ENCODE peak calls at places on chromosomes 3 and 15, in nine cellular contexts. S is body of pancreas, N is cardiac muscle cell, C is coronary artery, H is transverse colon, W is fibroblast of pulmonary artery, X is uterus, Z is HFF-Myc, I is GM06990. D is an unnamed sample.

GRCh38 chr3:186705882-186706780 is 11.0 kb upstream of the KNG1 start:
- DNase-seq in S (no peak), N (no peak), C (no peak), H (no peak), W (no peak), X (no peak), Z (no peak), I (no peak), D (no peak)

GRCh38 chr3:165206454-165207266 is 10.5 kb upstream of the SLITRK3 start:
- DNase-seq in S (peak; percentile 80), N (peak; percentile 84), C (peak; percentile 77), H (peak; percentile 69), W (peak; percentile 80), X (peak; percentile 84), Z (peak; percentile 31), I (peak; percentile 47), D (peak; percentile 31)

GRCh38 chr3:153970735-153971347 is 150.3 kb upstream of the ARHGEF26 start:
- DNase-seq in S (no peak), N (no peak), C (no peak), H (no peak), W (peak; percentile 73), X (no peak), Z (no peak), I (no peak), D (no peak)

GRCh38 chr3:157807286-157807685 is 298.9 kb downstream of the SHOX2 start:
- DNase-seq in S (no peak), N (no peak), C (no peak), H (no peak), W (no peak), X (no peak), Z (no peak), I (no peak), D (no peak)

GRCh38 chr15:45441686-45442085 is 63.3 kb upstream of the GATM start:
- DNase-seq in S (peak; percentile 47), N (peak; percentile 49), C (no peak), H (peak; percentile 77), W (no peak), X (no peak), Z (no peak), I (no peak), D (no peak)

GRCh38 chr3:21729888-21730459 is 21.0 kb downstream of the ZNF385D start:
- DNase-seq in S (no peak), N (no peak), C (no peak), H (no peak), W (peak; percentile 44), X (no peak), Z (no peak), I (no peak), D (no peak)

GRCh38 chr3:11589706-11590105 is 54.0 kb downstream of the VGLL4 start:
- DNase-seq in S (no peak), N (no peak), C (peak; percentile 74), H (no peak), W (no peak), X (no peak), Z (no peak), I (no peak), D (no peak)

GRCh38 chr15:83210619-83211018 is 3.0 kb upstream of the HDGFL3 start:
- DNase-seq in S (peak; percentile 55), N (peak; percentile 0), C (no peak), H (no peak), W (peak; percentile 31), X (no peak), Z (no peak), I (no peak), D (no peak)

GRCh38 chr3:126473292-126474168 is 2.2 kb downstream of the ZXDC start:
- DNase-seq in S (no peak), N (no peak), C (no peak), H (no peak), W (no peak), X (no peak), Z (no peak), I (no peak), D (no peak)

GRCh38 chr15:82530606-82531379 is 9.5 kb downstream of the RPS17 start:
- DNase-seq in S (peak; percentile 93), N (peak; percentile 78), C (peak; percentile 76), H (peak; percentile 84), W (peak; percentile 66), X (peak; percentile 56), Z (no peak), I (peak; percentile 77), D (no peak)

GRCh38 chr3:53800041-53800440 is 46.2 kb downstream of the CHDH start:
- DNase-seq in S (no peak), N (no peak), C (no peak), H (no peak), W (no peak), X (no peak), Z (no peak), I (no peak), D (no peak)

GRCh38 chr3:131396170-131396569 is 14.6 kb downstream of the NUDT16 start:
- DNase-seq in S (no peak), N (no peak), C (no peak), H (no peak), W (no peak), X (no peak), Z (no peak), I (no peak), D (no peak)

GRCh38 chr3:62665627-62666433 is 209.4 kb downstream of the CADPS start:
- DNase-seq in S (peak; percentile 68), N (peak; percentile 79), C (no peak), H (peak; percentile 83), W (peak; percentile 58), X (peak; percentile 18), Z (peak; percentile 15), I (peak; percentile 1), D (peak; percentile 16)

DNA sequence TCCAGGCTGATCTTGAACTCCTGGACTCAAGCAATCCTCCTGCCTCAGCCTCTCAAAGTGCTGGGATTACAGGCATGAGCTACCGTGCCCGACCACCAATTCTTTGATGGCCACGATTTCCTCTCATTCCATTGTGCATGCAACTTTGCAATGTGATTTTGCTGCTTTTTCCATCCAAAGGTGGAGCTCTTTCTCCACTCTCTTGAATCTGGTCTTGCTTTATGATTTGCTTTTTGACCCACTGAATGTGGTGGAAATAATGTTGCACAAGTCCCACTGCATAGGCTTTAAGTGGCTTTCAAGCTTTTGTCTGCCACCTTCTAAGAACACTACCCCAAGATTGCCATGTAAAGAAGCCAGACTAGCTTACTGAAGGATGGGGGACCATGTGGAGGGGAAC is 10.6 kb downstream of the RPS27L start:
- DNase-seq in S (no peak), N (no peak), C (no peak), H (no peak), W (peak; percentile 53), X (no peak), Z (no peak), I (no peak), D (no peak)
- TF ChIP-seq CTCF in S (no peak), N (peak; percentile 25), C (no peak), H (no peak), W (peak; percentile 24), X (no peak), Z (no peak), I (no peak), D (peak; percentile 11)

DNA sequence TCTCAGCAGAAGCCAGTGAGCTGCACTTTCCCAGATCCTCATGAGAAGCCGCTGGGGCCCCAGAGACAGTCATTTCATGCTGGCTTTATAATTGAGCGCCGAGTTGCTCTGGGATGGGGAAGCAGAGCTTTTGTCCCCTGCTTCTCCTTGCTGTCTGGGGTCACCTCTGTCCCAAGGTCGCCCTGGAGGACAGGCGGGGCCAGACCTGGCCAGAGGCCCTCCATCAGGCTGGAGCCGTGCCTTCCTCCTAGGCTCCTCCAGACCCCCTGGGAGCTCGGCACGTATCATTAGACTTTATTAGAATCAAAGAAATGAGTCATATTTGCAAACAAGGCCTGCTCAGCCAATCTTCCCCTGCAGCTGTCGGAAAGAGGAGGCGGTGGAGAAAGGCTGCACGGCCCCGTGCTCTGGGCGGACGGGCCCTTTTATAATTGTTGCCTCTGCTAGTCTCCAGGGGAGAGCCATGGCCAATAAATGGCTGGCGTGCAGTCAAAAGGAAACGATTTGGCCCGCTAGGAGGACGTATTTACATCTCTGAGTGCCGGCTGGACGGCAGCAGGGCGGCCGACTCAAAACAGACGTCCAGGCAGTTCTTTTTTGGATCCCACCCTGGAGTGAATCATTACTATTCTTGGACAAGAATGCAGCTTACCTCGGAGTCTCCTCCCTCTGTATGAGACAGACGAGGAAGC is 50.4 kb downstream of the SLC6A6 start:
- DNase-seq in S (peak; percentile 91), N (no peak), C (peak; percentile 95), H (peak; percentile 89), W (peak; percentile 99), X (peak; percentile 96), Z (peak; percentile 89), I (no peak), D (peak; percentile 98)
- H3K4me3 ChIP-seq in S (no peak overlapping the region), N (no peak overlapping the region), C (peak overlapping the region; percentile 30), H (no peak overlapping the region), W (peak overlapping the region; percentile 12), X (no peak overlapping the region), Z (no peak overlapping the region), I (no peak overlapping the region), D (peak overlapping the region; percentile 7)

GRCh38 chr3:35724106-35724505 is 84.8 kb downstream of the ARPP21 start:
- DNase-seq in S (no peak), N (no peak), C (no peak), H (no peak), W (no peak), X (no peak), Z (no peak), I (no peak), D (no peak)

GRCh38 chr3:35722902-35723301 is 83.6 kb downstream of the ARPP21 start:
- DNase-seq in S (no peak), N (no peak), C (no peak), H (no peak), W (no peak), X (no peak), Z (no peak), I (no peak), D (no peak)

GRCh38 chr3:35723480-35724097 is 84.3 kb downstream of the ARPP21 start:
- DNase-seq in S (no peak), N (no peak), C (no peak), H (no peak), W (no peak), X (no peak), Z (no peak), I (no peak), D (no peak)

GRCh38 chr3:35718921-35719320 is 79.6 kb downstream of the ARPP21 start:
- DNase-seq in S (no peak), N (no peak), C (no peak), H (no peak), W (no peak), X (no peak), Z (no peak), I (no peak), D (no peak)

DNA sequence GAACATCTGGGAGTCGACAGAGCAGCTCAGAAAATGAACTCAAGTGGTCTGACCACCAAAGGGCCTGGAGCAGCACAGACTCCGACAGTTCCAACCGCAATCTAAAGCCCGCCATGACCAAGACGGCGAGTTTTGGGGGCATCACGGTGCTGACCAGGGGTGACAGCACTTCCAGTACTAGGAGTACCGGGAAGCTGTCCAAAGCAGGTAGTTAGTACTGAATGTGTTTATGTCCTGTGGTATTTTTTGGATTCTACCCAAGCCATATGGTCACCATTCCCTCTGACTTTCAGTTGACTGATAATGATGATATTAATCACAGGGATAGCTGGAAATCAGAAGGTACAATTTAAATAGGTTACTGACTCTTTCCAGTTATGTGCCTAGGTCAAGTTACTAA is 82.3 kb downstream of the ARPP21 start:
- DNase-seq in S (no peak), N (no peak), C (no peak), H (no peak), W (no peak), X (no peak), Z (no peak), I (no peak), D (no peak)
- TF ChIP-seq CTCF in S (no peak), N (no peak), C (no peak), H (no peak), W (no peak), X (no peak), Z (no peak), I (no peak), D (no peak)

GRCh38 chr3:192892981-192893827 is 24.5 kb downstream of the MB21D2 start:
- DNase-seq in S (peak; percentile 44), N (no peak), C (no peak), H (peak; percentile 39), W (peak; percentile 77), X (no peak), Z (no peak), I (peak; percentile 74), D (peak; percentile 82)
- H3K4me3 ChIP-seq in S (no peak overlapping the region), N (no peak overlapping the region), C (no peak overlapping the region), H (no peak overlapping the region), W (no peak overlapping the region), X (no peak overlapping the region), Z (peak overlapping the region; percentile 11), I (peak overlapping the region; percentile 18), D (peak overlapping the region; percentile 7)

D was measured in AG09309.